ENCODE peak calls at places on chromosomes 3 and 15, in four cellular contexts. R is heart right ventricle, M is HAP-1, U is PC-9. A is an unnamed sample. For H3K4me1, the result is how much of the 10 kb centered on the place peaks cover.

GRCh38 chr3:4696266-4696665 is 203.1 kb downstream of the ITPR1 start:
- DNase-seq in U (no peak), M (no peak), R (no peak), A (no peak)

GRCh38 chr15:98715401-98715800 is 67.1 kb downstream of the IGF1R start:
- DNase-seq in M (no peak), R (no peak), U (no peak), A (no peak)

GRCh38 chr3:23490459-23490858 is 287.3 kb downstream of the UBE2E2 start:
- DNase-seq in R (no peak), U (peak), M (no peak), A (no peak)

GRCh38 chr15:68820205-68820588 is 498 bp downstream of the ANP32A start:
- DNase-seq in R (peak), M (peak), U (no peak), A (peak)

GRCh38 chr3:128395500-128396125 is 71.1 kb downstream of the DNAJB8 start:
- DNase-seq in R (peak), M (no peak), U (no peak), A (no peak)

GRCh38 chr15:78317145-78317836 is 17.9 kb upstream of the SKIC8 start:
- DNase-seq in U (no peak), M (no peak), R (no peak), A (no peak)

GRCh38 chr3:15958692-15959433 is 161.1 kb upstream of the ANKRD28 start:
- DNase-seq in U (no peak), R (no peak), M (no peak), A (no peak)

GRCh38 chr3:56682458-56683121 is 475 bp downstream of the TASOR start:
- DNase-seq in U (peak), R (peak), M (peak), A (peak)

GRCh38 chr15:98649996-98650870 is 1.9 kb downstream of the IGF1R start:
- DNase-seq in U (no peak), R (peak), M (peak), A (peak)

GRCh38 chr3:179446501-179446900 is 4.8 kb downstream of the GNB4 start:
- DNase-seq in M (no peak), R (no peak), U (no peak), A (no peak)

GRCh38 chr3:50242778-50243551 is 7.0 kb downstream of the GNAI2 start:
- DNase-seq in U (no peak), R (peak), M (no peak), A (peak)

GRCh38 chr3:152402698-152403456 is 134.1 kb downstream of the MBNL1 start:
- DNase-seq in U (no peak), R (no peak), M (no peak), A (no peak)

GRCh38 chr3:179929091-179929529 is 107.6 kb downstream of the PEX5L start:
- DNase-seq in U (no peak), M (peak), R (no peak), A (peak)

GRCh38 chr3:27905625-27906024 is 183.5 kb upstream of the EOMES start:
- DNase-seq in R (no peak), M (no peak), U (no peak), A (no peak)

GRCh38 chr3:2898591-2899353 is 211.4 kb downstream of the IL5RA start:
- DNase-seq in M (no peak), U (no peak), R (no peak), A (no peak)

GRCh38 chr3:141681390-141681780 is 56.7 kb upstream of the RNF7 start:
- DNase-seq in R (no peak), U (no peak), M (no peak), A (no peak)

GRCh38 chr3:160758929-160759577 is 3.0 kb downstream of the PPM1L start:
- DNase-seq in M (no peak), U (no peak), R (no peak), A (no peak)

GRCh38 chr3:160756907-160757623 is 1.0 kb downstream of the PPM1L start:
- DNase-seq in R (peak), M (peak), U (no peak), A (peak)

GRCh38 chr3:160755776-160756304 is at the start of gene PPM1L:
- DNase-seq in R (peak), U (peak), M (peak), A (peak)

GRCh38 chr3:160754855-160755747 is 930 bp upstream of the PPM1L start:
- DNase-seq in U (peak), R (peak), M (peak), A (peak)

DNA sequence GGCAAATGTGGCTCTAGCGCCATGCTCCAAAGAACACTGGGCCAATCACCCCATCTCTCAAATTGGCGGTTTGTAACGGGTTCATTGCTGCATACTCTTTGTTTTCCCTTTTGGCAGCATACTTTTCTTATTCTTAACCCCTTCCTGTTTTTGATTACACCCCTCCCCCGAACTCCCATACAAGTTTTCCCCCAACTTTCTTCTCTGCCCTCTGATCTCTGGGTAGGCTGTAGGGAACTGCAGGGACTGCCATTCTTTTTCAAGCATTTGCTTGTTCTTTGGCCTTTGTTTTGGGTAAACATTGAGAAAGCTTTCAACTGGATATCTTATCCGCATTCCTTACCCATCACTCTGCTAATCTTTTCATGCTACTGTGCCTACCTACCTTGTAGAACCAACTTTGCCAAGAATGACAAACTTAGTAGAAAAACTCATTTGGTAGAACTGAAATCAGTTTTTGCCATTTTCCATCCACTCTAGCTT is 1.6 kb downstream of the PPM1L start:
- DNase-seq in M (no peak), R (no peak), U (no peak), A (no peak)
- H3K4me3 ChIP-seq in M (peak), R (peak), U (no peak), A (no peak)

GRCh38 chr3:80999481-80999880 is 762.0 kb downstream of the GBE1 start:
- DNase-seq in R (no peak), M (no peak), U (no peak), A (no peak)

GRCh38 chr3:80998022-80998421 is 763.4 kb downstream of the GBE1 start:
- DNase-seq in U (no peak), R (no peak), M (no peak), A (no peak)

GRCh38 chr3:80994085-80994665 is 767.3 kb downstream of the GBE1 start:
- DNase-seq in M (no peak), U (no peak), R (no peak), A (no peak)

GRCh38 chr3:80994767-80995166 is 766.7 kb downstream of the GBE1 start:
- DNase-seq in U (no peak), R (no peak), M (no peak), A (no peak)

DNA sequence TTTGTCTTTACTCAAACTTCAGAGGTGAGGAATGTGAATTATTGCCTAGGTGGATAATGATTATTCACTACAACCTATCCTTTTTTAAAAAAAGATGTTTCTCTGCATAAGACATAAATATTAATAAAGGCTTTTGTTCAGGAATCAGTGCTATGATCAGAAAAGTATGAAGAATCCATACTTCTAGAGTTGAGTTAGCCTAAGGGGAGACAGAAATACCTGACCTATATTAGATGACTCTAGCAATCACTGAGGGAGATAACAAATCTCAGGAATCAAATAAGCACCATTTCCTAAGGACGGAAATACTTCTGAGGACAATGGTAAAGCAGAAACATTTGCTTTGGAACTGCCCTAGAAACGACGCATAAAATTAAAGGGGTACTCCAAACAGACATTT is 763.8 kb downstream of the GBE1 start:
- DNase-seq in R (no peak), U (no peak), M (no peak), A (no peak)
- H3K4me1 ChIP-seq in R (under half), U (under half), M (under half), A (under half)

GRCh38 chr15:80778621-80778963 is 578 bp upstream of the CEMIP start:
- DNase-seq in U (peak), R (no peak), M (no peak), A (no peak)

GRCh38 chr15:80779658-80780415 is 667 bp downstream of the CEMIP start:
- DNase-seq in M (no peak), U (peak), R (peak), A (no peak)

GRCh38 chr15:80777836-80778620 is 1.1 kb upstream of the CEMIP start:
- DNase-seq in U (peak), M (no peak), R (no peak), A (no peak)

GRCh38 chr15:80780416-80781221 is 1.4 kb downstream of the CEMIP start:
- DNase-seq in R (peak), U (no peak), M (peak), A (no peak)

DNA sequence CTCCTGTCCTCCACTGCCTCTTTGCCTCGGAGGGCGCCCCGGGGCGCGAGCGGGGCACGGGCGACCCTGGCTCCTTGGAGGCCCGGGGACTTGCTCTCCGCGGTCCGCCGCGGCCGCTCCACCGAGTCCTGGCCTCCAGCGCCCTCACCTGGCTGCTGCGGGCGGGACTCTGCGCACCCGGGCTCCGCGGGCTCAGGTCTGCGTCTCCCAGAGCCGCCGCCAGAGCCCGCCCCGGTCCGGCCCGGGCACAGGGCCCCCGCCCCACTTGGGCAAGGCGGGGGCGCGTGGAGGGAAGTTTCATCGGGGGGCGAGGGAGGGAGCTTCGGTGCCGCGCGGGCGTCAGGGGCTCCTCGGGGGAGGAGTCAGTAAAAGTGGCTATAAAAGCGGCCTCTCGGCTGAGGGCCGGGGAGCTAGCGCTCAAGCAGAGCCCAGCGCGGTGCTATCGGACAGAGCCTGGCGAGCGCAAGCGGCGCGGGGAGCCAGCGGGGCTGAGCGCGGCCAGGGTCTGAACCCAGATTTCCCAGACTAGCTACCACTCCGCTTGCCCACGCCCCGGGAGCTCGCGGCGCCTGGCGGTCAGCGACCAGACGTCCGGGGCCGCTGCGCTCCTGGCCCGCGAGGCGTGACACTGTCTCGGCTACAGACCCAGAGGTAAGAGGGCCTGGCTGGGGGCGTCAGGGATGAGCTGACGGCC is at the start of gene CEMIP:
- DNase-seq in M (peak), U (peak), R (peak), A (no peak)
- H3K4me3 ChIP-seq in M (peak), U (peak), R (peak), A (no peak)

GRCh38 chr3:36919439-36920160 is 25.3 kb downstream of the TRANK1 start:
- DNase-seq in R (no peak), M (no peak), U (no peak), A (no peak)
- H3K4me1 ChIP-seq in R (under half), M (under half), U (under half), A (under half)

GRCh38 chr3:192892981-192893827 is 24.5 kb downstream of the MB21D2 start:
- DNase-seq in U (peak), R (no peak), M (peak), A (peak)
- H3K4me3 ChIP-seq in U (peak), R (no peak), M (no peak), A (peak)

DNA sequence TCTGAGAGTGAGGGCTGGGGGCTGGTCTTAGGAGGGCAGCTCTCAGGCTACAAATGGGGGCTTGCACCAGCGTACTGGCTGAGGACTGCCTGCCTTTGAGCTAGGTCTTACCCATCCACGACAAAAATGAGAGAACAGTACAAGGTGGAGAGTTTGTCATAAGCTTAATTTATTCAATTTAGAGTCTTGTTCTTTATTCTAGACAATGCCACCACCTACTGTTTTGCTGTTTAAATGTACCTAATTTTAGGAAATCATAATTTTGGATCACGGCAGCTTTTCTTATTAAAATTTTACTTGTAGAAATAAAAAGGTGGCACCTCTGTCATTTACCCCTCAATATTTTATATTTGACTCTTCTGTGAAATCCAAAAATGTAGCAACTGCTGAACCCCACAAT is 88.4 kb downstream of the SLCO3A1 start:
- DNase-seq in U (no peak), M (no peak), R (no peak), A (peak)
- H3K4me1 ChIP-seq in U (half or more), M (under half), R (half or more), A (under half)

GRCh38 chr15:81595752-81596151 is 221.7 kb upstream of the TMC3 start:
- DNase-seq in R (no peak), U (no peak), M (no peak), A (no peak)

GRCh38 chr15:81596159-81596865 is 222.3 kb upstream of the TMC3 start:
- DNase-seq in M (no peak), U (no peak), R (no peak), A (no peak)
- H3K4me3 ChIP-seq in M (no peak), U (no peak), R (no peak), A (no peak)

DNA sequence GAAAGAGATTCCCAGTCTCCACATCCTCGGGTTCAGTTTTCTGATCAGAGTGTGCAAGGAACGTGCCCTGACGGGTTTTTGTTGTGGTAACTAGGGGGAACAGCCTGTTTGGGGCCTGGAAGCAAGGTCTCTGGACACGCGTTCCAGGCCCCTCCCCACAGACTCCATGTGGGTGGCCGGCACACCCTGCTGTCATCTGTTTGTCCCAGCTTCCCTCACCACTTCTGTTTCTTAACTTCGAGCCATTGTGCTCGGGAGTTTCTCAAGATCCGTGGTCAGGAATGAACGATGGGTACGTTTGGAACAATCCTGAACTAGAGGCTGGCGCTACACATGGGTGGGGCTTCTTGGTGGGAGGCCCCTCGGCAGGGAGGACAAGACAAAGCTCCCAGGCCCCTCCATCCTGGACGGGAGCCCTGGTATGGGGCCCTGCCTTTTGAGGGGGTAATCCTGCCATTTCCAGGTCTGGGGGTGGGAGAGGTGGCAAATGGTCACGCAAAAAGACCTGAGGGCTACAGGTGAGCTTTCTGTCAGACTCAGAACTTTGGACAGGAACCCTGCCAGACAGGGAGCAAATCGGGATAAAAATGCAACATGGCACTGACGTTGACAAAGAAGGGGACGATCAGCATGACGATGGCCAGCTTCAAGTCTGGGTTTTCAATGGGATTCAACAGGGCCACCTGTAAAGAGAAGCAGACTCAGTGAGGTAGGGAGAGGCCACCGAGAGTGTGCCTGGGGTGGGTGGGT is 8.5 kb upstream of the MUSTN1 start:
- DNase-seq in U (no peak), R (no peak), M (no peak), A (no peak)
- H3K4me1 ChIP-seq in U (under half), R (half or more), M (under half), A (under half)

GRCh38 chr3:39639344-39640236 is 169.8 kb upstream of the MYRIP start:
- DNase-seq in M (peak), R (no peak), U (peak), A (no peak)
- H3K4me3 ChIP-seq in M (no peak), R (no peak), U (no peak), A (no peak)

DNA sequence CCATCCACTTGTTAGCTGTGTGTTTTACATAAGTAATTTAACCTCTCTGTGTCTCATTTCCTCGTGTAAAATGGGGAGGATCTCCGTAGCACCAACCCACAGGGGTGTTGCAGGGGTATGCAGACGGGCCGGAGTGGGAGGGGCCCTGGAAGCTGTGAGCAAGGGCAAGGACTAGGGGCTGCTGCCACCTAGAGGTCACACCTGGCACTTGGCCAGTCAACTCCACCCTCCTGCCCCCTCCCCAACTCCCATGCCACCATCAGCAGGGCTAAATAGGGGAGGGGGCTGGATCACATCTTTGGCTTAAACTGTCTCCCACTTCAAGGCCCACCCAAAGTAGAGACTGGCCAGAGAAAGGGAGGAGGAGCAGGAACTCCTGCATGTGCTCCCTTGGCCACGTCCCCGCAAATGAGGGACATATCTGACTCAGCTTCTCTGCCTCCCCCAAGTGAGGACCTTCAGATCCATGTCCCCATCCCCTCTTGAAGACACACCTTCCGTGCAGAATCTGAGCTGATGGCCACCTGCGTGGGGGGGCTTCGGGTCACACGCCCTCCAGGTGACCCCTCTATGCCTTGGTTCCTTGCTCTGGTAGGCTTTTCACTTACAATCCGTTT is 2.6 kb downstream of the CCDC9B start:
- DNase-seq in R (peak), M (peak), U (peak), A (peak)
- H3K4me1 ChIP-seq in R (half or more), M (under half), U (half or more), A (under half)